ENCODE peak calls at places on chromosomes 7 and 10, in five cellular contexts. K is H1, O is GM12878, P is HepG2, A is K562. E is an unnamed sample.

GRCh38 chr7:38398725-38399321 is 125.4 kb upstream of the TARP start:
- DNase-seq in O (no peak), P (peak; percentile 21), A (peak; percentile 44), K (no peak), E (peak; percentile 33)

GRCh38 chr7:130349911-130350782 is 5.5 kb downstream of the CPA5 start:
- DNase-seq in A (no peak), P (no peak), K (no peak), O (no peak), E (no peak)

GRCh38 chr7:128833939-128834310 is 3.7 kb downstream of the FLNC start:
- DNase-seq in P (no peak), K (no peak), O (no peak), A (no peak), E (no peak)

GRCh38 chr7:124716894-124717293 is 48.7 kb downstream of the GPR37 start:
- DNase-seq in K (no peak), P (no peak), A (no peak), O (no peak), E (no peak)

GRCh38 chr10:79446451-79447020 is 1.1 kb upstream of the ZCCHC24 start:
- DNase-seq in P (no peak), A (peak; percentile 77), K (no peak), O (no peak), E (no peak)

GRCh38 chr7:3206101-3206500 is 95.0 kb upstream of the SDK1 start:
- DNase-seq in O (no peak), A (no peak), P (no peak), K (no peak), E (no peak)

GRCh38 chr7:152513861-152514770 is 78.3 kb upstream of the KMT2C start:
- DNase-seq in P (no peak), A (no peak), O (no peak), K (no peak), E (no peak)

GRCh38 chr10:79488303-79488702 is 24.0 kb upstream of the EIF5AL1 start:
- DNase-seq in P (no peak), K (no peak), O (no peak), A (no peak), E (peak; percentile 48)

GRCh38 chr10:127919418-127920191 is 12.7 kb downstream of the PTPRE start:
- DNase-seq in O (no peak), A (no peak), P (no peak), K (no peak), E (no peak)

GRCh38 chr7:83732305-83732704 is 83.4 kb upstream of the SEMA3E start:
- DNase-seq in O (no peak), K (no peak), A (no peak), P (no peak), E (no peak)

GRCh38 chr7:156652886-156653568 is 12.5 kb downstream of the RNF32 start:
- DNase-seq in K (no peak), O (no peak), A (no peak), P (peak; percentile 39), E (no peak)

GRCh38 chr10:21100871-21101514 is 203.9 kb upstream of the NEBL start:
- DNase-seq in O (no peak), A (no peak), P (no peak), K (no peak), E (no peak)

GRCh38 chr7:113113912-113114311 is 4.4 kb downstream of the SMIM30 start:
- DNase-seq in K (no peak), O (no peak), P (peak; percentile 2), A (peak; percentile 27), E (no peak)

GRCh38 chr10:124997791-124998623 is 56.1 kb downstream of the ZRANB1 start:
- DNase-seq in A (no peak), K (no peak), P (no peak), O (no peak), E (no peak)

GRCh38 chr7:76056241-76056640 is 8.3 kb downstream of the MDH2 start:
- DNase-seq in K (no peak), A (no peak), P (no peak), O (no peak), E (no peak)

GRCh38 chr7:39720586-39720985 is 97.2 kb downstream of the RALA start:
- DNase-seq in O (no peak), A (peak; percentile 38), P (peak; percentile 20), K (no peak), E (no peak)

GRCh38 chr10:88297103-88297502 is 286.0 kb downstream of the RNLS start:
- DNase-seq in A (no peak), P (no peak), O (no peak), K (no peak), E (no peak)

GRCh38 chr10:88897019-88897853 is 17.2 kb downstream of the STAMBPL1 start:
- DNase-seq in K (no peak), O (no peak), P (peak; percentile 44), A (no peak), E (peak; percentile 65)

GRCh38 chr10:12539350-12540164 is 190.2 kb downstream of the CAMK1D start:
- DNase-seq in A (no peak), P (no peak), O (no peak), K (no peak), E (no peak)

GRCh38 chr7:77693830-77694583 is 2.3 kb upstream of the RSBN1L start:
- DNase-seq in O (no peak), K (no peak), A (no peak), P (no peak), E (no peak)

GRCh38 chr7:77698042-77698625 is 1.9 kb downstream of the RSBN1L start:
- DNase-seq in K (no peak), O (no peak), P (no peak), A (no peak), E (no peak)

GRCh38 chr7:77696643-77697534 is 630 bp downstream of the RSBN1L start:
- DNase-seq in P (peak; percentile 59), A (peak; percentile 63), K (no peak), O (no peak), E (no peak)

GRCh38 chr7:77697535-77697831 is 1.2 kb downstream of the RSBN1L start:
- DNase-seq in A (peak; percentile 52), O (no peak), P (no peak), K (no peak), E (no peak)

GRCh38 chr7:77696057-77696642 is at the start of gene RSBN1L:
- DNase-seq in P (peak; percentile 96), O (peak; percentile 93), A (peak; percentile 98), K (peak; percentile 86), E (peak; percentile 92)
- TF ChIP-seq ATF3 in P (no peak), O (no peak), A (no peak), K (no peak), E (no peak)

GRCh38 chr7:15123901-15124300 is 221.3 kb upstream of the DGKB start:
- DNase-seq in O (no peak), A (no peak), K (no peak), P (no peak), E (no peak)
- TF ChIP-seq YY1 in O (no peak), A (no peak), K (no peak), P (no peak), E (no peak)

GRCh38 chr7:15687645-15688025 is 1.2 kb upstream of the MEOX2 start:
- DNase-seq in A (no peak), O (no peak), K (no peak), P (no peak), E (no peak)

GRCh38 chr7:15685358-15686181 is 913 bp downstream of the MEOX2 start:
- DNase-seq in A (no peak), O (no peak), P (no peak), K (no peak), E (no peak)

GRCh38 chr7:15684834-15685233 is 1.6 kb downstream of the MEOX2 start:
- DNase-seq in O (no peak), A (no peak), K (no peak), P (no peak), E (no peak)

GRCh38 chr7:15686957-15687644 is 618 bp upstream of the MEOX2 start:
- DNase-seq in A (no peak), K (no peak), P (no peak), O (no peak), E (no peak)

GRCh38 chr7:15686209-15686956 is at the start of gene MEOX2:
- DNase-seq in O (no peak), A (no peak), P (no peak), K (no peak), E (no peak)
- TF ChIP-seq JUND in O (no peak), A (no peak), P (no peak), K (no peak), E (no peak)

GRCh38 chr7:135512135-135512887 is 2.4 kb upstream of the CNOT4 start:
- DNase-seq in A (peak; percentile 77), P (peak; percentile 78), O (peak; percentile 37), K (no peak), E (peak; percentile 78)
- TF ChIP-seq ATF3 in A (peak; percentile 76), P (no peak), O (no peak), K (no peak), E (no peak)

GRCh38 chr10:102420810-102421644 is at the start of gene FBXL15:
- DNase-seq in K (peak; percentile 90), O (peak; percentile 89), P (peak; percentile 95), A (peak; percentile 91), E (peak; percentile 99)

GRCh38 chr10:102421645-102422585 is 1.3 kb downstream of the FBXL15 start:
- DNase-seq in P (peak; percentile 28), K (no peak), O (no peak), A (peak; percentile 62), E (no peak)

GRCh38 chr10:102418612-102419560 is at the start of gene PSD:
- DNase-seq in P (no peak), O (no peak), K (no peak), A (peak; percentile 29), E (no peak)

GRCh38 chr10:102420443-102420809 is 210 bp upstream of the FBXL15 start:
- DNase-seq in O (no peak), K (no peak), P (no peak), A (peak; percentile 82), E (no peak)

GRCh38 chr10:102419561-102420442 is 834 bp upstream of the FBXL15 start:
- DNase-seq in A (peak; percentile 87), K (peak; percentile 50), O (no peak), P (peak; percentile 35), E (no peak)
- TF ChIP-seq YY1 in A (no peak), K (no peak), O (no peak), P (peak; percentile 2), E (no peak)

GRCh38 chr7:53191296-53191695 is 155.9 kb downstream of the POM121L12 start:
- DNase-seq in K (no peak), A (no peak), O (no peak), P (no peak), E (no peak)
- TF ChIP-seq JUND in K (no peak), A (no peak), O (no peak), P (no peak), E (no peak)

DNA sequence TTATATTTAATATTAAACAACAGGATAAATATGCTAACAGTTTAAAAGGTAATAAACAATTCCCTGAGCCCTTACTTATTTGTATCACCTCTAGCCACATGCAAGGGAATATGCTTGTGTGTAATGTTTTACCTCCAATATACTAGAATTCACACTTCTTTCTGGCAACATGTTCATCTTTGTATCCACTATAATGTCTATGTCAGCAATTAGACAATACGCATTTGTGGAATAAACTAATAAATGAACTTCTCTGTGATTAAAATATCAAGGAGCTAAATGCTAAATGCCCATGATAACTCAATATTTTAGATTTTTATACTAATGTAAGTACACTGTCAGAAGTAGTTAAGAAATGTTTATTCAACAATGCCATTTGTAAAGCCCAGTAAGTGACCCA is 350.5 kb downstream of the DGKB start:
- DNase-seq in O (no peak), K (no peak), A (no peak), P (no peak), E (no peak)
- TF ChIP-seq ATF3 in O (no peak), K (no peak), A (no peak), P (no peak), E (no peak)

E was measured in HCT116.